ENCODE peak calls at places on chromosomes 4 and X, in nine cellular contexts. F, D, U, B, M, Q, Y, S and E are unnamed samples.

GRCh38 chrX:111616786-111617185 is 64.2 kb upstream of the ALG13 start:
- DNase-seq in Q (no peak), S (no peak), Y (no peak), F (no peak), U (no peak), B (no peak), M (no peak), D (no peak), E (no peak)

GRCh38 chr4:142551513-142552280 is 294.4 kb downstream of the INPP4B start:
- DNase-seq in U (no peak), S (no peak), M (no peak), F (no peak), B (no peak), Y (no peak), Q (no peak), D (no peak), E (no peak)

GRCh38 chrX:131746491-131746968 is 202.7 kb downstream of the OR13H1 start:
- DNase-seq in Q (peak), D (no peak), B (no peak), U (no peak), Y (no peak), F (peak), M (peak), S (peak), E (peak)

GRCh38 chrX:101904996-101905395 is 26.8 kb downstream of the ZMAT1 start:
- DNase-seq in Q (no peak), B (no peak), Y (no peak), M (no peak), D (no peak), U (no peak), S (no peak), F (no peak), E (no peak)

GRCh38 chrX:1242901-1243402 is 25.7 kb upstream of the CSF2RA start:
- DNase-seq in B (peak), M (no peak), Y (no peak), Q (no peak), D (no peak), F (peak), U (no peak), S (no peak), E (no peak)

GRCh38 chr4:25835384-25835783 is 27.4 kb downstream of the SEL1L3 start:
- DNase-seq in F (no peak), D (no peak), Y (no peak), M (no peak), S (no peak), U (no peak), Q (no peak), B (no peak), E (no peak)

GRCh38 chr4:2390146-2390545 is 28.3 kb downstream of the ZFYVE28 start:
- DNase-seq in Y (peak), B (no peak), F (no peak), U (no peak), D (no peak), S (no peak), Q (no peak), M (no peak), E (no peak)

GRCh38 chrX:150157291-150157690 is 205.8 kb upstream of the MAMLD1 start:
- DNase-seq in S (no peak), F (no peak), M (no peak), B (no peak), U (no peak), D (no peak), Q (no peak), Y (no peak), E (no peak)

GRCh38 chr4:164572877-164573279 is 181.1 kb upstream of the SMIM31 start:
- DNase-seq in M (no peak), B (no peak), U (no peak), Y (no peak), S (no peak), D (no peak), Q (peak), F (no peak), E (no peak)

GRCh38 chrX:39936886-39937770 is 160.6 kb downstream of the BCOR start:
- DNase-seq in U (no peak), Y (no peak), M (no peak), F (no peak), B (no peak), D (no peak), S (no peak), Q (no peak), E (peak)

GRCh38 chrX:9447906-9448305 is 17.0 kb upstream of the TBL1X start:
- DNase-seq in Q (no peak), B (no peak), S (no peak), D (no peak), M (no peak), U (no peak), Y (no peak), F (no peak), E (no peak)

GRCh38 chr4:17138847-17139246 is 240.4 kb upstream of the LDB2 start:
- DNase-seq in U (no peak), M (no peak), D (no peak), Y (no peak), S (no peak), B (no peak), Q (no peak), F (no peak), E (no peak)

GRCh38 chr4:57074753-57075152 is 35.4 kb downstream of the IGFBP7 start:
- DNase-seq in M (no peak), Q (peak), D (no peak), B (no peak), F (no peak), S (no peak), Y (peak), U (no peak), E (no peak)

GRCh38 chr4:153137168-153137567 is 67.1 kb upstream of the TRIM2 start:
- DNase-seq in D (peak), M (no peak), F (no peak), Y (peak), B (no peak), U (no peak), S (no peak), Q (peak), E (no peak)

GRCh38 chr4:109548655-109549054 is 11.4 kb upstream of the MCUB start:
- DNase-seq in Q (peak), F (no peak), D (no peak), M (no peak), B (no peak), S (no peak), Y (peak), U (no peak), E (no peak)

GRCh38 chr4:182267048-182267447 is 23.8 kb downstream of the TENM3 start:
- DNase-seq in U (no peak), S (no peak), Y (no peak), Q (no peak), D (no peak), M (no peak), B (no peak), F (no peak), E (no peak)

GRCh38 chr4:90495211-90495610 is 368.0 kb downstream of the CCSER1 start:
- DNase-seq in D (no peak), M (no peak), Y (no peak), S (no peak), B (no peak), U (no peak), Q (no peak), F (no peak), E (no peak)

GRCh38 chr4:148052448-148052847 is 320.6 kb downstream of the ARHGAP10 start:
- DNase-seq in M (no peak), Q (peak), D (no peak), U (no peak), B (no peak), S (no peak), F (no peak), Y (peak), E (peak)

GRCh38 chr4:99645036-99645435 is 12.6 kb downstream of the C4orf54 start:
- DNase-seq in M (no peak), Y (no peak), D (no peak), U (no peak), B (no peak), F (no peak), Q (no peak), S (no peak), E (no peak)

GRCh38 chrX:40086569-40087335 is 11.0 kb downstream of the BCOR start:
- DNase-seq in S (no peak), M (no peak), U (no peak), Y (peak), Q (no peak), B (no peak), F (peak), D (no peak), E (no peak)

GRCh38 chrX:134801267-134801666 is 143.0 kb upstream of the PLAC1 start:
- DNase-seq in F (no peak), B (no peak), M (no peak), S (no peak), Y (no peak), Q (peak), D (no peak), U (no peak), E (no peak)